ENCODE peak calls at places on chromosomes 2 and 18, in five cellular contexts. F is CD4-positive, alpha-beta T cell; T is bronchial epithelial cell; G is spleen; N is upper lobe of right lung. R is an unnamed sample.

GRCh38 chr2:24972315-24972958 is 682 bp upstream of the DNAJC27 start:
- DNase-seq in F (peak; percentile 24), T (peak; percentile 38), G (peak; percentile 81), N (no peak), R (no peak)

GRCh38 chr2:232292395-232293154 is 86.0 kb upstream of the ALPP start:
- DNase-seq in F (peak; percentile 21), T (peak; percentile 62), G (peak; percentile 84), N (no peak), R (no peak)

GRCh38 chr2:11073251-11073650 is 82.0 kb upstream of the SLC66A3 start:
- DNase-seq in F (no peak), T (peak; percentile 28), G (no peak), N (peak; percentile 70), R (no peak)

GRCh38 chr2:132677661-132678060 is 7.7 kb upstream of the LYPD1 start:
- DNase-seq in F (no peak), T (no peak), G (no peak), N (no peak), R (no peak)

GRCh38 chr2:9473985-9474360 is 378 bp upstream of the IAH1 start:
- DNase-seq in F (peak; percentile 59), T (no peak), G (peak; percentile 94), N (peak; percentile 80), R (no peak)

GRCh38 chr2:219656523-219656922 is 29.1 kb downstream of the SLC4A3 start:
- DNase-seq in F (no peak), T (peak; percentile 97), G (no peak), N (no peak), R (peak; percentile 76)

GRCh38 chr18:48940854-48941531 is 9.8 kb downstream of the SMAD7 start:
- DNase-seq in F (peak; percentile 75), T (no peak), G (peak; percentile 90), N (peak; percentile 71), R (no peak)

GRCh38 chr18:75896865-75897264 is 469.4 kb upstream of the SMIM21 start:
- DNase-seq in F (no peak), T (peak; percentile 46), G (no peak), N (no peak), R (no peak)

GRCh38 chr2:10821291-10821690 is 8.7 kb upstream of the PDIA6 start:
- DNase-seq in F (no peak), T (no peak), G (no peak), N (no peak), R (no peak)

GRCh38 chr18:70422061-70422965 is 133.5 kb downstream of the SOCS6 start:
- DNase-seq in F (no peak), T (peak; percentile 92), G (no peak), N (peak; percentile 90), R (peak; percentile 64)

GRCh38 chr18:79789901-79790885 is 7.5 kb upstream of the KCNG2 start:
- DNase-seq in F (no peak), T (no peak), G (peak; percentile 78), N (peak; percentile 60), R (no peak)

GRCh38 chr2:238771193-238771592 is 76.7 kb upstream of the TWIST2 start:
- DNase-seq in F (no peak), T (no peak), G (no peak), N (no peak), R (no peak)

GRCh38 chr2:25340340-25340886 is 1.3 kb downstream of the DNMT3A start:
- DNase-seq in F (no peak), T (no peak), G (peak; percentile 84), N (no peak), R (no peak)

GRCh38 chr18:21991081-21991534 is 178.3 kb upstream of the GATA6 start:
- DNase-seq in F (no peak), T (no peak), G (no peak), N (no peak), R (no peak)

GRCh38 chr2:156309106-156309505 is 23.4 kb downstream of the NR4A2 start:
- DNase-seq in F (no peak), T (peak; percentile 35), G (no peak), N (no peak), R (no peak)

GRCh38 chr2:119431155-119431975 is at the start of gene TMEM37:
- DNase-seq in F (no peak), T (no peak), G (peak; percentile 84), N (peak; percentile 88), R (no peak)

GRCh38 chr2:12587729-12588522 is 128.8 kb upstream of the TRIB2 start:
- DNase-seq in F (no peak), T (peak; percentile 92), G (no peak), N (no peak), R (no peak)

GRCh38 chr2:218648473-218649100 is 10.8 kb downstream of the ZNF142 start:
- DNase-seq in F (peak; percentile 37), T (peak; percentile 65), G (no peak), N (no peak), R (no peak)

DNA sequence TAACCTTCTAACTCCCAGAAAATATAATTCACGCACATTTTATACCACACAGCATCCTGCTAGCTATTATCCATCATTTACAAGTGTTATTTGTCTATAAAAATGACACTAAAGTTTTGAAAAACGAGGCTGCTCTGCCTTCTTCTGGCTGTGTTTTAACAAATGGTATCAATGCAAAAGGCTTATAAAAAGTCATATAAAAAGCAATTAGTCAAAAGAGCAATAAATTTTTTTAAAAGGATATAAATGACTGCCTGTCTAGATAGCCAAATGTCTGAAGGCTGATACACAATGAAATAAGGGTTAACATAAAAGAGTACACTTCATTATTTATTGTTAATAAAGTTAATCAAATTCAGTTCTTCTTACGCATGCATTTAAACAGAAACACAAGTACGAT is 77.4 kb downstream of the AFF3 start:
- DNase-seq in F (no peak), T (no peak), G (no peak), N (no peak), R (no peak)
- TF ChIP-seq CTCF in F (no peak), T (no peak), G (no peak), N (no peak), R (no peak)

GRCh38 chr2:39379643-39380524 is 57.2 kb downstream of the MAP4K3 start:
- DNase-seq in F (no peak), T (peak; percentile 67), G (no peak), N (no peak), R (no peak)
- TF ChIP-seq CTCF in F (peak; percentile 50), T (peak; percentile 46), G (peak; percentile 53), N (peak; percentile 61), R (no peak)

GRCh38 chr2:27133905-27134780 is at the start of gene PREB:
- DNase-seq in F (peak; percentile 98), T (peak; percentile 89), G (peak; percentile 99), N (peak; percentile 99), R (peak; percentile 71)
- TF ChIP-seq CTCF in F (no peak), T (no peak), G (peak; percentile 12), N (peak; percentile 23), R (no peak)

GRCh38 chr2:84856785-84857184 is 24.1 kb downstream of the TRABD2A start:
- DNase-seq in F (no peak), T (no peak), G (no peak), N (no peak), R (no peak)

GRCh38 chr2:84854835-84855234 is 26.0 kb downstream of the TRABD2A start:
- DNase-seq in F (no peak), T (no peak), G (no peak), N (no peak), R (no peak)

GRCh38 chr2:84855730-84856129 is 25.2 kb downstream of the TRABD2A start:
- DNase-seq in F (no peak), T (no peak), G (no peak), N (no peak), R (no peak)

GRCh38 chr2:84857566-84857965 is 23.3 kb downstream of the TRABD2A start:
- DNase-seq in F (no peak), T (no peak), G (no peak), N (no peak), R (no peak)

GRCh38 chr2:84858123-84858522 is 22.8 kb downstream of the TRABD2A start:
- DNase-seq in F (no peak), T (no peak), G (no peak), N (no peak), R (no peak)
- TF ChIP-seq CTCF in F (peak; percentile 26), T (no peak), G (no peak), N (no peak), R (peak; percentile 38)

GRCh38 chr2:1789610-1790009 is 45.3 kb upstream of the PXDN start:
- DNase-seq in F (no peak), T (no peak), G (no peak), N (no peak), R (no peak)
- TF ChIP-seq CTCF in F (no peak), T (no peak), G (no peak), N (no peak), R (no peak)

R was measured in keratinocyte.